ENCODE peak calls at places on chromosome 14, in seven cellular contexts. S is aorta; M is activated naive CD8-positive, alpha-beta T cell treated with anti-CD3 and anti-CD28 coated beads for 36 hours; X is spleen; Q is iris pigment epithelial cell; L is endothelial cell; J is T-helper 9 cell. W is an unnamed sample.

GRCh38 chr14:65230287-65230728 is 128.0 kb upstream of the MAX start:
- DNase-seq in L (no peak), M (no peak), J (no peak), X (peak; percentile 69), Q (no peak), S (no peak), W (peak; percentile 73)

GRCh38 chr14:82411373-82411772 is 877.7 kb upstream of the SEL1L start:
- DNase-seq in X (no peak), J (no peak), Q (no peak), L (no peak), S (no peak), M (no peak), W (no peak)

GRCh38 chr14:55705651-55706340 is 125.8 kb downstream of the KTN1 start:
- DNase-seq in Q (no peak), S (no peak), J (no peak), X (no peak), M (no peak), L (no peak), W (peak; percentile 82)

GRCh38 chr14:63689132-63689531 is 38.7 kb downstream of the SGPP1 start:
- DNase-seq in L (no peak), M (no peak), J (no peak), S (no peak), Q (no peak), X (no peak), W (no peak)

GRCh38 chr14:94109915-94110250 is 653 bp upstream of the IFI27 start:
- DNase-seq in Q (no peak), X (no peak), S (no peak), M (no peak), J (no peak), L (no peak), W (no peak)

GRCh38 chr14:76115010-76115422 is 36.7 kb upstream of the GPATCH2L start:
- DNase-seq in L (no peak), M (no peak), S (no peak), Q (no peak), J (no peak), X (no peak), W (no peak)

GRCh38 chr14:76015191-76015590 is 29.6 kb downstream of the IFT43 start:
- DNase-seq in S (no peak), L (no peak), X (no peak), J (no peak), Q (no peak), M (no peak), W (no peak)

GRCh38 chr14:103885509-103885932 is 38.1 kb upstream of the PPP1R13B start:
- DNase-seq in L (no peak), J (no peak), M (no peak), X (no peak), S (no peak), Q (no peak), W (no peak)

GRCh38 chr14:69358233-69358963 is 39.7 kb downstream of the ERH start:
- DNase-seq in Q (no peak), X (no peak), S (no peak), M (peak; percentile 62), L (no peak), J (no peak), W (no peak)

W was measured in upper lobe of right lung.